ENCODE peak calls at places on chromosomes 5 and 9, in ten cellular contexts. Z is NB4; P is mammary epithelial cell; V is kidney; G is stimulated activated naive CD4-positive, alpha-beta T cell; E is MG63; O is NCI-H345; A is lower lobe of right lung; W is GM23248; C is WTC11. R is an unnamed sample.

GRCh38 chr5:134647750-134648424 is 698 bp upstream of the SEC24A start:
- DNase-seq in Z (peak), P (peak), V (peak), G (no peak), E (no peak), O (no peak), A (no peak), W (peak), C (no peak), R (no peak)

GRCh38 chr5:163079618-163080017 is 357.8 kb upstream of the CCNG1 start:
- DNase-seq in Z (peak), P (no peak), V (no peak), G (no peak), E (peak), O (no peak), A (no peak), W (no peak), C (peak), R (no peak)

GRCh38 chr5:149857499-149857898 is 87.1 kb downstream of the PDE6A start:
- DNase-seq in Z (no peak), P (peak), V (peak), G (no peak), E (peak), O (peak), A (peak), W (no peak), C (no peak), R (no peak)

GRCh38 chr5:169970911-169971436 is 9.3 kb downstream of the INSYN2B start:
- DNase-seq in Z (no peak), P (peak), V (peak), G (no peak), E (peak), O (no peak), A (peak), W (peak), C (no peak), R (no peak)

GRCh38 chr9:68530618-68531017 is 10.1 kb downstream of the TMEM252 start:
- DNase-seq in Z (no peak), P (no peak), V (peak), G (no peak), E (no peak), O (no peak), A (peak), W (no peak), C (peak), R (no peak)

GRCh38 chr5:147400836-147401235 is 109.0 kb downstream of the DPYSL3 start:
- DNase-seq in Z (no peak), P (no peak), V (no peak), G (no peak), E (no peak), O (no peak), A (no peak), W (peak), C (no peak), R (no peak)

GRCh38 chr5:170100051-170100943 is 5.4 kb upstream of the FOXI1 start:
- DNase-seq in Z (peak), P (peak), V (no peak), G (peak), E (peak), O (peak), A (peak), W (peak), C (peak), R (peak)

GRCh38 chr5:180718810-180719453 is 20.9 kb downstream of the OR2Y1 start:
- DNase-seq in Z (peak), P (peak), V (no peak), G (peak), E (no peak), O (peak), A (no peak), W (peak), C (no peak), R (no peak)

GRCh38 chr5:169641253-169641652 is 4.2 kb downstream of the DOCK2 start:
- DNase-seq in Z (no peak), P (peak), V (no peak), G (no peak), E (no peak), O (no peak), A (no peak), W (peak), C (no peak), R (no peak)